ENCODE peak calls at places on chromosomes 2 and 18, in four cellular contexts. T is AG09309, Y is mammary epithelial cell, J is kidney. U is an unnamed sample.

GRCh38 chr2:181311841-181312240 is 145.3 kb upstream of the ITGA4 start:
- DNase-seq in T (no peak), Y (no peak), J (no peak), U (no peak)

GRCh38 chr2:189515264-189515663 is 65.3 kb downstream of the SLC40A1 start:
- DNase-seq in T (no peak), Y (no peak), J (no peak), U (no peak)

GRCh38 chr2:117983040-117983439 is 30.8 kb downstream of the CCDC93 start:
- DNase-seq in T (no peak), Y (no peak), J (no peak), U (no peak)

GRCh38 chr2:156098506-156098905 is 234.0 kb downstream of the NR4A2 start:
- DNase-seq in T (no peak), Y (no peak), J (no peak), U (no peak)

GRCh38 chr2:6077585-6077984 is 385.4 kb downstream of the SOX11 start:
- DNase-seq in T (no peak), Y (no peak), J (no peak), U (no peak)

GRCh38 chr2:56709181-56709580 is 525.4 kb downstream of the CCDC85A start:
- DNase-seq in T (no peak), Y (no peak), J (no peak), U (no peak)

GRCh38 chr2:73141896-73142295 is 29.1 kb upstream of the RAB11FIP5 start:
- DNase-seq in T (no peak), Y (no peak), J (no peak), U (no peak)

GRCh38 chr2:119704670-119705120 is 25.7 kb downstream of the TMEM177 start:
- DNase-seq in T (no peak), Y (no peak), J (no peak), U (no peak)

GRCh38 chr2:55063713-55064323 is 13.6 kb upstream of the RTN4 start:
- DNase-seq in T (no peak), Y (no peak), J (no peak), U (no peak)

GRCh38 chr18:37805773-37806380 is 240.3 kb upstream of the CELF4 start:
- DNase-seq in T (no peak), Y (no peak), J (no peak), U (no peak)

GRCh38 chr2:72138011-72138881 is 9.4 kb downstream of the CYP26B1 start:
- DNase-seq in T (no peak), Y (no peak), J (peak; percentile 78), U (no peak)

GRCh38 chr2:130807659-130808385 is 28.9 kb upstream of the ARHGEF4 start:
- DNase-seq in T (no peak), Y (peak; percentile 84), J (no peak), U (no peak)

GRCh38 chr18:5527603-5528002 is 16.2 kb downstream of the EPB41L3 start:
- DNase-seq in T (peak; percentile 52), Y (no peak), J (no peak), U (no peak)

GRCh38 chr2:133171396-133172004 is 396.8 kb downstream of the NCKAP5 start:
- DNase-seq in T (peak; percentile 31), Y (peak; percentile 53), J (no peak), U (peak; percentile 36)

GRCh38 chr2:182077451-182078142 is 91.9 kb downstream of the PPP1R1C start:
- DNase-seq in T (peak; percentile 83), Y (peak; percentile 64), J (no peak), U (peak; percentile 58)

GRCh38 chr2:187986392-187987105 is 305.1 kb upstream of the GULP1 start:
- DNase-seq in T (no peak), Y (peak; percentile 87), J (no peak), U (no peak)

GRCh38 chr2:102251042-102251848 is 60.1 kb upstream of the IL1RL1 start:
- DNase-seq in T (no peak), Y (no peak), J (peak; percentile 86), U (peak; percentile 43)

GRCh38 chr2:143398701-143399260 is 269.6 kb downstream of the ARHGAP15 start:
- DNase-seq in T (no peak), Y (peak; percentile 74), J (no peak), U (no peak)

GRCh38 chr18:58230438-58231179 is 186.6 kb downstream of the NEDD4L start:
- DNase-seq in T (no peak), Y (peak; percentile 93), J (no peak), U (no peak)

GRCh38 chr2:82748653-82749052 is 1710.4 kb downstream of the SUCLG1 start:
- DNase-seq in T (no peak), Y (no peak), J (no peak), U (no peak)

GRCh38 chr18:9642799-9643445 is 28.6 kb upstream of the PPP4R1 start:
- DNase-seq in T (no peak), Y (peak; percentile 73), J (no peak), U (no peak)

GRCh38 chr2:239753537-239753936 is 271.6 kb downstream of the NDUFA10 start:
- DNase-seq in T (no peak), Y (no peak), J (peak; percentile 70), U (no peak)

GRCh38 chr18:57776767-57777166 is 26.3 kb downstream of the ATP8B1 start:
- DNase-seq in T (no peak), Y (no peak), J (no peak), U (no peak)

GRCh38 chr2:106189764-106190468 is 4.2 kb downstream of the UXS1 start:
- DNase-seq in T (no peak), Y (peak; percentile 41), J (no peak), U (no peak)

GRCh38 chr2:102736174-102736606 is 25.6 kb upstream of the TMEM182 start:
- DNase-seq in T (no peak), Y (peak; percentile 48), J (peak; percentile 69), U (no peak)

GRCh38 chr2:200777275-200777674 is 34.4 kb upstream of the BZW1 start:
- DNase-seq in T (no peak), Y (no peak), J (no peak), U (no peak)

GRCh38 chr2:128202791-128203190 is 111.8 kb downstream of the UGGT1 start:
- DNase-seq in T (no peak), Y (no peak), J (no peak), U (no peak)

GRCh38 chr2:167134381-167135072 is 246.2 kb downstream of the XIRP2 start:
- DNase-seq in T (peak; percentile 10), Y (peak; percentile 84), J (no peak), U (no peak)

GRCh38 chr2:65133626-65134025 is 3.7 kb upstream of the RAB1A start:
- DNase-seq in T (no peak), Y (no peak), J (no peak), U (no peak)

GRCh38 chr2:151845884-151846283 is 17.7 kb upstream of the ARL5A start:
- DNase-seq in T (no peak), Y (no peak), J (no peak), U (no peak)

GRCh38 chr2:160575363-160575762 is 81.8 kb upstream of the RBMS1 start:
- DNase-seq in T (no peak), Y (no peak), J (no peak), U (no peak)

GRCh38 chr2:216474925-216475670 is 23.5 kb upstream of the RPL37A start:
- DNase-seq in T (no peak), Y (no peak), J (peak; percentile 68), U (no peak)

GRCh38 chr18:3172081-3172480 is 47.7 kb downstream of the MYOM1 start:
- DNase-seq in T (no peak), Y (no peak), J (no peak), U (no peak)

GRCh38 chr2:64338910-64339500 is 115.0 kb upstream of the LGALSL start:
- DNase-seq in T (no peak), Y (peak; percentile 40), J (no peak), U (no peak)

GRCh38 chr2:100771125-100771524 is 48.8 kb upstream of the NPAS2 start:
- DNase-seq in T (no peak), Y (no peak), J (no peak), U (no peak)

GRCh38 chr2:183204397-183204796 is 80.2 kb downstream of the NUP35 start:
- DNase-seq in T (no peak), Y (no peak), J (no peak), U (no peak)
- TF ChIP-seq CTCF in T (no peak), Y (no peak), J (no peak), U (no peak)

GRCh38 chr2:194166818-194167217 is 1490.2 kb upstream of the SLC39A10 start:
- DNase-seq in T (no peak), Y (peak; percentile 12), J (no peak), U (no peak)
- TF ChIP-seq CTCF in T (peak; percentile 49), Y (peak; percentile 80), J (peak; percentile 31), U (peak; percentile 77)

DNA sequence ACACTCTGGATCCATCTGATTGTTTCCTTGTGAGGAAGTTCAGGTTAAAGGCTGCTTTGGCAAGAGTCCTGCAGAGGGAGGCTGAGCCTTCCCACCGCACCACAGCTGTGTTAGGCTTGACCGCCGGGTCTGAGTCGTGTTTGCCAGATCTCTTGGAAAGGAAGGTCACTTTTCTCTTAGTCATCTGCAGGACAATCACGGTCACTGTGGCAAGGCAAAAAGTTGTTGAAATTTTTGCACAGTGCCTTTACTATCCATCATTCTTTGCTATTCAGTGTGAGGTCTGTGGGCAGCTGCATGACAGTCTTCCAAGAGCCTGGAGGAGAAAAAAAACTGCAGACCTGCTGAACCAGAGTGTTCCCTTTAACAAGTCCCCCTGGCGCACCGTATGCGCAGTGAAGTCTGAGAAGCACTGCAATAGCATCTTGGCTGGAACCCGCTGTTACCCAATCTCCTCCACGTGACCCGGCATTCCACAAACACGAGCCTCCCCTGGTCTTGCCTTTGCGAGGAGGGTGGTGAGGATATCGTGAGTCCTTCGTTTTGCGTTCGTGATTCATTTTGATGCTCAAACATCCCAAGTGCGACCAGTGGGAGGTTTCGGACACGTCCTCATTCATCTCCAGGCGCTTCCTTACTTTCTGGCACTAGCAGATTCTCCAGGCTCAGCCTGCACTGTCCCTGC is 23.0 kb downstream of the BIN1 start:
- DNase-seq in T (peak; percentile 92), Y (peak; percentile 21), J (peak; percentile 91), U (no peak)
- TF ChIP-seq CTCF in T (peak; percentile 30), Y (peak; percentile 22), J (no peak), U (no peak)

GRCh38 chr2:88831792-88832248 is 140.3 kb downstream of the RPIA start:
- DNase-seq in T (no peak), Y (no peak), J (no peak), U (no peak)
- TF ChIP-seq CTCF in T (peak; percentile 64), Y (peak; percentile 51), J (peak; percentile 70), U (peak; percentile 47)

DNA sequence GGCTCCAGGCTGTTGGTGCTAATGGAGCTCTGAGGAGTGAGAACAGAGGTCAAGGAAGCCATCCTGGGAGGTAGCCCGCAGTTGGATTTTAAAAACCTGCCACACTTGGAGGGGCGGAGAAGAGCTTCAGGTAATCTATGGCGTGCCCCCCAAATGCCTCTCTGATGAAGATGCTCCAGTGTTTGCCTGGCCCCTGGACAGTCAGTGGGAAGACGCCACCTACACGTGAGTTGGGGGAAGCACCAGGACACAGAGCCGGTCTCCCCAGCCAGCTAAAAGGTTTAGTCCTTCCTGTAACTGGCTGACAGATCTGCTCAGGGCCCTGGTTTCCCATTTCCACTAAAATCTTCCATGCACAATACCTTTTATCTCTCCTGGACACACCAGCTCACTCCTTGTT is 225.0 kb downstream of the TTC32 start:
- DNase-seq in T (no peak), Y (no peak), J (no peak), U (no peak)
- TF ChIP-seq CTCF in T (no peak), Y (no peak), J (no peak), U (no peak)

GRCh38 chr2:116749994-116750393 is 1064.5 kb upstream of the DDX18 start:
- DNase-seq in T (no peak), Y (no peak), J (no peak), U (no peak)

GRCh38 chr2:116747103-116747502 is 1067.4 kb upstream of the DDX18 start:
- DNase-seq in T (no peak), Y (no peak), J (no peak), U (no peak)
- TF ChIP-seq CTCF in T (no peak), Y (peak; percentile 19), J (peak; percentile 49), U (peak; percentile 64)

U was measured in neural crest cell.